ENCODE peak calls at places on chromosomes 6 and 20, in five cellular contexts. One of them, this sample, is unnamed.

GRCh38 chr6:132060591-132060990 is 109.4 kb upstream of the CCN2 start:
- DNase-seq in CD8-positive, alpha-beta T cell: no peak
- DNase-seq in suprapubic skin: no peak
- DNase-seq in OCI-LY7: peak
- DNase-seq in effector memory CD4-positive, alpha-beta T cell: no peak
- DNase-seq in this sample: no peak

GRCh38 chr6:106244931-106245330 is 80.6 kb downstream of the ATG5 start:
- DNase-seq in CD8-positive, alpha-beta T cell: no peak
- DNase-seq in suprapubic skin: no peak
- DNase-seq in OCI-LY7: no peak
- DNase-seq in effector memory CD4-positive, alpha-beta T cell: no peak
- DNase-seq in this sample: no peak

GRCh38 chr6:31379850-31380249 is 22.9 kb upstream of the HLA-B start:
- DNase-seq in CD8-positive, alpha-beta T cell: no peak
- DNase-seq in suprapubic skin: no peak
- DNase-seq in OCI-LY7: no peak
- DNase-seq in effector memory CD4-positive, alpha-beta T cell: no peak
- DNase-seq in this sample: no peak

GRCh38 chr6:13698715-13699114 is 12.9 kb downstream of the RANBP9 start:
- DNase-seq in CD8-positive, alpha-beta T cell: no peak
- DNase-seq in suprapubic skin: no peak
- DNase-seq in OCI-LY7: no peak
- DNase-seq in effector memory CD4-positive, alpha-beta T cell: no peak
- DNase-seq in this sample: no peak

GRCh38 chr6:31908791-31909190 is 6.9 kb upstream of the ZBTB12 start:
- DNase-seq in CD8-positive, alpha-beta T cell: no peak
- DNase-seq in suprapubic skin: no peak
- DNase-seq in OCI-LY7: no peak
- DNase-seq in effector memory CD4-positive, alpha-beta T cell: no peak
- DNase-seq in this sample: no peak

GRCh38 chr6:167510648-167511047 is 185.8 kb downstream of the TTLL2 start:
- DNase-seq in CD8-positive, alpha-beta T cell: no peak
- DNase-seq in suprapubic skin: no peak
- DNase-seq in OCI-LY7: no peak
- DNase-seq in effector memory CD4-positive, alpha-beta T cell: no peak
- DNase-seq in this sample: no peak

GRCh38 chr20:56769971-56770570 is 141.0 kb downstream of the TFAP2C start:
- DNase-seq in CD8-positive, alpha-beta T cell: no peak
- DNase-seq in suprapubic skin: no peak
- DNase-seq in OCI-LY7: no peak
- DNase-seq in effector memory CD4-positive, alpha-beta T cell: no peak
- DNase-seq in this sample: no peak

GRCh38 chr6:11791354-11792107 is 12.9 kb upstream of the ADTRP start:
- DNase-seq in CD8-positive, alpha-beta T cell: no peak
- DNase-seq in suprapubic skin: no peak
- DNase-seq in OCI-LY7: no peak
- DNase-seq in effector memory CD4-positive, alpha-beta T cell: no peak
- DNase-seq in this sample: no peak

GRCh38 chr20:32650545-32650944 is 23.2 kb downstream of the C20orf203 start:
- DNase-seq in CD8-positive, alpha-beta T cell: no peak
- DNase-seq in suprapubic skin: no peak
- DNase-seq in OCI-LY7: no peak
- DNase-seq in effector memory CD4-positive, alpha-beta T cell: no peak
- DNase-seq in this sample: no peak

GRCh38 chr6:145699462-145699861 is 35.9 kb downstream of the EPM2A start:
- DNase-seq in CD8-positive, alpha-beta T cell: no peak
- DNase-seq in suprapubic skin: no peak
- DNase-seq in OCI-LY7: no peak
- DNase-seq in effector memory CD4-positive, alpha-beta T cell: no peak
- DNase-seq in this sample: no peak

GRCh38 chr6:130680118-130680517 is 147.1 kb upstream of the SMLR1 start:
- DNase-seq in CD8-positive, alpha-beta T cell: no peak
- DNase-seq in suprapubic skin: no peak
- DNase-seq in OCI-LY7: no peak
- DNase-seq in effector memory CD4-positive, alpha-beta T cell: no peak
- DNase-seq in this sample: no peak

GRCh38 chr6:54037277-54037779 is 73.9 kb upstream of the MLIP start:
- DNase-seq in CD8-positive, alpha-beta T cell: no peak
- DNase-seq in suprapubic skin: no peak
- DNase-seq in OCI-LY7: no peak
- DNase-seq in effector memory CD4-positive, alpha-beta T cell: no peak
- DNase-seq in this sample: no peak

GRCh38 chr6:21371676-21372161 is 221.8 kb upstream of the SOX4 start:
- DNase-seq in CD8-positive, alpha-beta T cell: no peak
- DNase-seq in suprapubic skin: no peak
- DNase-seq in OCI-LY7: no peak
- DNase-seq in effector memory CD4-positive, alpha-beta T cell: no peak
- DNase-seq in this sample: no peak

GRCh38 chr6:136037885-136038460 is 186.5 kb downstream of the PDE7B start:
- DNase-seq in CD8-positive, alpha-beta T cell: no peak
- DNase-seq in suprapubic skin: no peak
- DNase-seq in OCI-LY7: no peak
- DNase-seq in effector memory CD4-positive, alpha-beta T cell: no peak
- DNase-seq in this sample: no peak

GRCh38 chr6:2818593-2818992 is 23.1 kb downstream of the SERPINB1 start:
- DNase-seq in CD8-positive, alpha-beta T cell: no peak
- DNase-seq in suprapubic skin: no peak
- DNase-seq in OCI-LY7: no peak
- DNase-seq in effector memory CD4-positive, alpha-beta T cell: no peak
- DNase-seq in this sample: no peak

GRCh38 chr20:5885866-5886265 is 64.5 kb downstream of the TRMT6 start:
- DNase-seq in CD8-positive, alpha-beta T cell: no peak
- DNase-seq in suprapubic skin: no peak
- DNase-seq in OCI-LY7: no peak
- DNase-seq in effector memory CD4-positive, alpha-beta T cell: no peak
- DNase-seq in this sample: no peak

GRCh38 chr6:25253371-25253770 is 25.8 kb upstream of the CARMIL1 start:
- DNase-seq in CD8-positive, alpha-beta T cell: no peak
- DNase-seq in suprapubic skin: no peak
- DNase-seq in OCI-LY7: no peak
- DNase-seq in effector memory CD4-positive, alpha-beta T cell: no peak
- DNase-seq in this sample: no peak

GRCh38 chr6:33329058-33329457 is 11.5 kb upstream of the ZBTB22 start:
- DNase-seq in CD8-positive, alpha-beta T cell: no peak
- DNase-seq in suprapubic skin: no peak
- DNase-seq in OCI-LY7: no peak
- DNase-seq in effector memory CD4-positive, alpha-beta T cell: no peak
- DNase-seq in this sample: no peak

GRCh38 chr6:7073810-7074525 is 33.8 kb upstream of the RREB1 start:
- DNase-seq in CD8-positive, alpha-beta T cell: peak
- DNase-seq in suprapubic skin: no peak
- DNase-seq in OCI-LY7: no peak
- DNase-seq in effector memory CD4-positive, alpha-beta T cell: peak
- DNase-seq in this sample: no peak

GRCh38 chr6:162684961-162685360 is 42.6 kb downstream of the PRKN start:
- DNase-seq in CD8-positive, alpha-beta T cell: no peak
- DNase-seq in suprapubic skin: no peak
- DNase-seq in OCI-LY7: no peak
- DNase-seq in effector memory CD4-positive, alpha-beta T cell: no peak
- DNase-seq in this sample: no peak

GRCh38 chr20:12110711-12111110 is 193.0 kb downstream of the BTBD3 start:
- DNase-seq in CD8-positive, alpha-beta T cell: no peak
- DNase-seq in suprapubic skin: no peak
- DNase-seq in OCI-LY7: no peak
- DNase-seq in effector memory CD4-positive, alpha-beta T cell: no peak
- DNase-seq in this sample: no peak

GRCh38 chr6:83511901-83512681 is at the start of gene PRSS35:
- DNase-seq in CD8-positive, alpha-beta T cell: no peak
- DNase-seq in suprapubic skin: no peak
- DNase-seq in OCI-LY7: no peak
- DNase-seq in effector memory CD4-positive, alpha-beta T cell: no peak
- DNase-seq in this sample: no peak

GRCh38 chr6:31827286-31828079 is at the start of gene HSPA1B:
- DNase-seq in CD8-positive, alpha-beta T cell: peak
- DNase-seq in suprapubic skin: peak
- DNase-seq in OCI-LY7: peak
- DNase-seq in effector memory CD4-positive, alpha-beta T cell: peak
- DNase-seq in this sample: peak

GRCh38 chr6:49328051-49328450 is 135.0 kb downstream of the MMUT start:
- DNase-seq in CD8-positive, alpha-beta T cell: no peak
- DNase-seq in suprapubic skin: no peak
- DNase-seq in OCI-LY7: no peak
- DNase-seq in effector memory CD4-positive, alpha-beta T cell: no peak
- DNase-seq in this sample: no peak

GRCh38 chr6:8084586-8084985 is 17.8 kb downstream of the EEF1E1 start:
- DNase-seq in CD8-positive, alpha-beta T cell: no peak
- DNase-seq in suprapubic skin: no peak
- DNase-seq in OCI-LY7: no peak
- DNase-seq in effector memory CD4-positive, alpha-beta T cell: no peak
- DNase-seq in this sample: no peak

GRCh38 chr6:107435798-107436197 is 23.6 kb downstream of the PDSS2 start:
- DNase-seq in CD8-positive, alpha-beta T cell: no peak
- DNase-seq in suprapubic skin: no peak
- DNase-seq in OCI-LY7: no peak
- DNase-seq in effector memory CD4-positive, alpha-beta T cell: no peak
- DNase-seq in this sample: no peak

GRCh38 chr6:111113731-111114438 is 26.6 kb downstream of the SLC16A10 start:
- DNase-seq in CD8-positive, alpha-beta T cell: no peak
- DNase-seq in suprapubic skin: no peak
- DNase-seq in OCI-LY7: no peak
- DNase-seq in effector memory CD4-positive, alpha-beta T cell: no peak
- DNase-seq in this sample: no peak

GRCh38 chr20:37343212-37343993 is 2.5 kb upstream of the SRC start:
- DNase-seq in CD8-positive, alpha-beta T cell: no peak
- DNase-seq in suprapubic skin: no peak
- DNase-seq in OCI-LY7: no peak
- DNase-seq in effector memory CD4-positive, alpha-beta T cell: no peak
- DNase-seq in this sample: no peak

GRCh38 chr6:101226677-101227135 is 166.8 kb upstream of the GRIK2 start:
- DNase-seq in CD8-positive, alpha-beta T cell: no peak
- DNase-seq in suprapubic skin: no peak
- DNase-seq in OCI-LY7: peak
- DNase-seq in effector memory CD4-positive, alpha-beta T cell: no peak
- DNase-seq in this sample: no peak

GRCh38 chr6:149895702-149896310 is 2.1 kb downstream of the RAET1E start:
- DNase-seq in CD8-positive, alpha-beta T cell: peak
- DNase-seq in suprapubic skin: peak
- DNase-seq in OCI-LY7: no peak
- DNase-seq in effector memory CD4-positive, alpha-beta T cell: peak
- DNase-seq in this sample: peak

GRCh38 chr20:11852801-11853200 is 64.9 kb upstream of the BTBD3 start:
- DNase-seq in CD8-positive, alpha-beta T cell: no peak
- DNase-seq in suprapubic skin: no peak
- DNase-seq in OCI-LY7: no peak
- DNase-seq in effector memory CD4-positive, alpha-beta T cell: no peak
- DNase-seq in this sample: no peak

DNA sequence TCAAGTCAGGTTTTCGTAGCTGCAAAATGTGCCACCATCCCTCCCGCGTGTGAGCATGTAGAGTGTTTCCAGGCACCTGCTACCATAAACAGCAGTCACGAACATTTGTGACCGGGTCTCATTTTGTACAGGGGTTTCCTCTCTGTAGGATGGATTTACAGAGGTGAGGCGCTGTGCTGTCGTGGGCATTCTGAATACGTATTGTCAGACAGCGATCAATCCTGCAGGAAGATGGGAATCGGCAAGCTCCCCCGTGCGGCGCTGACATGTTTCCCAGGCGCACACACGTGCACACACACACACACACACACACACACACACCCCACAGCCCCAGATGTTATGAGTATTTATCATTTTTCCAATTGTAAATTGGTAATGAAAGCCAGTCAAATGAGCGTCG is 15.8 kb downstream of the ANKRD60 start:
- DNase-seq in CD8-positive, alpha-beta T cell: no peak
- DNase-seq in suprapubic skin: no peak
- DNase-seq in OCI-LY7: no peak
- DNase-seq in effector memory CD4-positive, alpha-beta T cell: no peak
- DNase-seq in this sample: no peak
- H3K27ac ChIP-seq in CD8-positive, alpha-beta T cell: no peak
- H3K27ac ChIP-seq in suprapubic skin: no peak
- H3K27ac ChIP-seq in OCI-LY7: no peak
- H3K27ac ChIP-seq in effector memory CD4-positive, alpha-beta T cell: no peak
- H3K27ac ChIP-seq in this sample: no peak

GRCh38 chr6:52050051-52050405 is 37.4 kb downstream of the PKHD1 start:
- DNase-seq in CD8-positive, alpha-beta T cell: no peak
- DNase-seq in suprapubic skin: no peak
- DNase-seq in OCI-LY7: no peak
- DNase-seq in effector memory CD4-positive, alpha-beta T cell: no peak
- DNase-seq in this sample: no peak
- H3K27ac ChIP-seq in CD8-positive, alpha-beta T cell: no peak
- H3K27ac ChIP-seq in suprapubic skin: no peak
- H3K27ac ChIP-seq in OCI-LY7: no peak
- H3K27ac ChIP-seq in effector memory CD4-positive, alpha-beta T cell: no peak
- H3K27ac ChIP-seq in this sample: no peak

GRCh38 chr20:45138451-45139300 is 14.4 kb upstream of the WFDC12 start:
- DNase-seq in CD8-positive, alpha-beta T cell: peak
- DNase-seq in suprapubic skin: peak
- DNase-seq in OCI-LY7: peak
- DNase-seq in effector memory CD4-positive, alpha-beta T cell: peak
- DNase-seq in this sample: no peak
- H3K27ac ChIP-seq in CD8-positive, alpha-beta T cell: no peak
- H3K27ac ChIP-seq in suprapubic skin: no peak
- H3K27ac ChIP-seq in OCI-LY7: no peak
- H3K27ac ChIP-seq in effector memory CD4-positive, alpha-beta T cell: no peak
- H3K27ac ChIP-seq in this sample: no peak

GRCh38 chr6:41488064-41488391 is 58.2 kb upstream of the FOXP4 start:
- DNase-seq in CD8-positive, alpha-beta T cell: no peak
- DNase-seq in suprapubic skin: no peak
- DNase-seq in OCI-LY7: no peak
- DNase-seq in effector memory CD4-positive, alpha-beta T cell: no peak
- DNase-seq in this sample: no peak

GRCh38 chr6:41492261-41492891 is 53.8 kb upstream of the FOXP4 start:
- DNase-seq in CD8-positive, alpha-beta T cell: no peak
- DNase-seq in suprapubic skin: no peak
- DNase-seq in OCI-LY7: no peak
- DNase-seq in effector memory CD4-positive, alpha-beta T cell: no peak
- DNase-seq in this sample: no peak

GRCh38 chr6:41488392-41489129 is 57.6 kb upstream of the FOXP4 start:
- DNase-seq in CD8-positive, alpha-beta T cell: no peak
- DNase-seq in suprapubic skin: no peak
- DNase-seq in OCI-LY7: no peak
- DNase-seq in effector memory CD4-positive, alpha-beta T cell: no peak
- DNase-seq in this sample: no peak

GRCh38 chr6:41494212-41495115 is 51.7 kb upstream of the FOXP4 start:
- DNase-seq in CD8-positive, alpha-beta T cell: no peak
- DNase-seq in suprapubic skin: no peak
- DNase-seq in OCI-LY7: no peak
- DNase-seq in effector memory CD4-positive, alpha-beta T cell: no peak
- DNase-seq in this sample: no peak

DNA sequence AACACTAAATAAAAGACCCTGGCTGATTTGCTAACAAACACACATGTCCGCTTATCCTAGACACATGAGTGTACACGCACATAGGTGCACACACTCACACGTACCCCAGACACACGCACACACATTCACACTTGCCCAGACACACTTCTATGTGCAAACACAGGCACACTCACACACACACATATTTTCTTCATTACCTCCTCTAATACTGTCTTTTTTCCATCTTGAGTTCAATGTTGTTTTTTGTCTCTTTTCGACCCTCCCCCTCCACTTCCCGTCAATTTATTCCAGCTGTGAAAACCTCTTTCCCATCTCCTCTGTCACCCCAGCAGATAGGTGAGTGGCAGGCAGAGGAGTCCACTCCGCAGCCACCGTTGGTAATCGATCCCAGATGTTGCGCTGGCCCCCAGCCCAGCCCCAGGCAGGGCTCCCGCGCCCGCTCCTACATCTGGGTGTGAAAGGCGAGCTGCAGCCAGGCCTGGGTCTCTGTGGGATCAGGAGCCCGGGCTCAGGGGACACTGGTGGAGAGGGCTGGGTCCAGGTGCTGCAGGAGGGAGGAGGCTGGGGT is 56.8 kb upstream of the FOXP4 start:
- DNase-seq in CD8-positive, alpha-beta T cell: no peak
- DNase-seq in suprapubic skin: no peak
- DNase-seq in OCI-LY7: no peak
- DNase-seq in effector memory CD4-positive, alpha-beta T cell: no peak
- DNase-seq in this sample: no peak
- H3K27ac ChIP-seq in CD8-positive, alpha-beta T cell: no peak
- H3K27ac ChIP-seq in suprapubic skin: no peak
- H3K27ac ChIP-seq in OCI-LY7: no peak
- H3K27ac ChIP-seq in effector memory CD4-positive, alpha-beta T cell: no peak
- H3K27ac ChIP-seq in this sample: no peak